ENCODE peak calls at places on chromosomes 6 and 20, in nine cellular contexts. L is posterior vena cava; H is neural crest cell; Q is A549; A is body of pancreas; X is stimulated activated CD8-positive, alpha-beta memory T cell treated with anti-CD3 and anti-CD28 coated beads, Interleukin-4, amount 100 ng/mL, for 1 hour; U is GM12865; N is activated T-cell treated with anti-CD3 and anti-CD28 coated beads, Interleukin-2, amount 50 U/mL, for 72 hours; B is HEK293T. O is an unnamed sample.

GRCh38 chr6:143695106-143696059 is 17.6 kb downstream of the PHACTR2 start:
- DNase-seq in L (no peak), H (no peak), Q (no peak), A (no peak), X (no peak), U (no peak), N (no peak), B (no peak), O (no peak)

GRCh38 chr6:32074996-32075532 is 34.1 kb downstream of the TNXB start:
- DNase-seq in L (no peak), H (no peak), Q (no peak), A (no peak), X (no peak), U (no peak), N (no peak), B (no peak), O (no peak)

GRCh38 chr6:53411451-53411850 is 62.7 kb upstream of the ELOVL5 start:
- DNase-seq in L (no peak), H (no peak), Q (no peak), A (no peak), X (no peak), U (no peak), N (no peak), B (no peak), O (no peak)

GRCh38 chr6:167760979-167761793 is 65.5 kb upstream of the AFDN start:
- DNase-seq in L (peak), H (peak), Q (no peak), A (peak), X (no peak), U (no peak), N (no peak), B (no peak), O (peak)

GRCh38 chr20:50346372-50347347 is 156.0 kb downstream of the CEBPB start:
- DNase-seq in L (peak), H (no peak), Q (no peak), A (peak), X (no peak), U (no peak), N (no peak), B (no peak), O (peak)

GRCh38 chr6:137102050-137102848 is 57.5 kb upstream of the IL20RA start:
- DNase-seq in L (no peak), H (no peak), Q (no peak), A (no peak), X (no peak), U (peak), N (peak), B (no peak), O (no peak)

GRCh38 chr6:22231616-22232015 is 65.2 kb downstream of the PRL start:
- DNase-seq in L (no peak), H (no peak), Q (no peak), A (no peak), X (no peak), U (no peak), N (no peak), B (no peak), O (no peak)

GRCh38 chr6:164133095-164133494 is 718.6 kb downstream of the QKI start:
- DNase-seq in L (no peak), H (no peak), Q (no peak), A (peak), X (no peak), U (no peak), N (no peak), B (no peak), O (no peak)

GRCh38 chr6:34148864-34149810 is 3.2 kb upstream of the GRM4 start:
- DNase-seq in L (peak), H (no peak), Q (no peak), A (no peak), X (no peak), U (peak), N (no peak), B (no peak), O (no peak)

GRCh38 chr20:35599776-35600120 is 15.9 kb upstream of the SPAG4 start:
- DNase-seq in L (no peak), H (no peak), Q (no peak), A (no peak), X (no peak), U (no peak), N (no peak), B (no peak), O (no peak)